ENCODE peak calls at places on chromosomes 3 and 15, in ten cellular contexts. F is endodermal cell, X is psoas muscle, H is activated B cell treated with CpG ODN at 0.5 μM for 24 hours, P is right lobe of liver, C is sigmoid colon, A is upper lobe of right lung, K is B cell, Q is bronchial epithelial cell, S is cardiac fibroblast. E is an unnamed sample.

GRCh38 chr3:5974637-5975322 is 787.3 kb downstream of the EDEM1 start:
- DNase-seq in A (no peak), X (no peak), F (no peak), H (no peak), Q (no peak), S (no peak), C (no peak), K (no peak), P (no peak), E (no peak)

GRCh38 chr15:51649659-51650521 is 27.3 kb upstream of the DMXL2 start:
- DNase-seq in H (no peak), C (no peak), S (peak; percentile 87), Q (peak; percentile 77), P (no peak), K (peak; percentile 67), A (no peak), F (peak; percentile 53), X (no peak), E (peak; percentile 84)

GRCh38 chr15:78000089-78000926 is 77.2 kb downstream of the TBC1D2B start:
- DNase-seq in H (peak; percentile 60), K (peak; percentile 74), S (peak; percentile 45), Q (peak; percentile 73), C (peak; percentile 88), F (peak; percentile 98), A (peak; percentile 93), P (peak; percentile 96), X (peak; percentile 74), E (peak; percentile 88)

GRCh38 chr3:33441322-33441976 is 1.2 kb upstream of the UBP1 start:
- DNase-seq in P (peak; percentile 46), S (no peak), H (no peak), F (no peak), C (no peak), A (no peak), Q (peak; percentile 38), K (no peak), X (no peak), E (peak; percentile 13)

GRCh38 chr3:23548706-23549105 is 257.0 kb upstream of the UBE2E1 start:
- DNase-seq in Q (peak; percentile 40), F (no peak), X (no peak), P (no peak), A (no peak), H (no peak), S (peak; percentile 9), K (no peak), C (no peak), E (peak; percentile 49)

GRCh38 chr3:152267319-152267689 is 1.4 kb upstream of the MBNL1 start:
- DNase-seq in F (no peak), K (no peak), Q (peak; percentile 28), A (no peak), P (no peak), X (no peak), C (no peak), S (no peak), H (no peak), E (no peak)

GRCh38 chr3:54443572-54444161 is 321.3 kb downstream of the CACNA2D3 start:
- DNase-seq in X (no peak), S (no peak), H (no peak), K (no peak), P (no peak), Q (no peak), C (no peak), A (no peak), F (no peak), E (no peak)

GRCh38 chr3:15161113-15161512 is 44.9 kb upstream of the CAPN7 start:
- DNase-seq in X (no peak), S (no peak), H (no peak), A (no peak), K (no peak), C (no peak), F (no peak), Q (no peak), P (no peak), E (no peak)

GRCh38 chr3:49607105-49607591 is 52.9 kb downstream of the BSN start:
- DNase-seq in C (peak; percentile 37), F (peak; percentile 23), A (peak; percentile 36), P (no peak), X (no peak), H (no peak), Q (peak; percentile 70), S (no peak), K (no peak), E (peak; percentile 71)

GRCh38 chr3:183185696-183186095 is 23.2 kb upstream of the LAMP3 start:
- DNase-seq in F (no peak), A (no peak), H (no peak), Q (peak; percentile 52), S (peak; percentile 83), K (no peak), C (no peak), P (no peak), X (no peak), E (peak; percentile 60)

GRCh38 chr3:57077630-57078365 is 17.3 kb downstream of the SPATA12 start:
- DNase-seq in H (no peak), X (no peak), Q (no peak), K (no peak), S (no peak), F (no peak), A (no peak), C (no peak), P (no peak), E (no peak)

GRCh38 chr3:69009559-69010410 is 3.7 kb downstream of the EOGT start:
- DNase-seq in S (peak; percentile 87), X (no peak), K (no peak), F (peak; percentile 85), P (no peak), Q (no peak), C (no peak), A (no peak), H (no peak), E (peak; percentile 59)

GRCh38 chr15:41982133-41982930 is 10.0 kb upstream of the EHD4 start:
- DNase-seq in X (no peak), F (peak; percentile 36), S (no peak), P (peak; percentile 33), H (no peak), C (peak; percentile 42), K (no peak), Q (no peak), A (no peak), E (no peak)

GRCh38 chr3:183203670-183204069 is 41.1 kb upstream of the LAMP3 start:
- DNase-seq in H (no peak), S (no peak), A (no peak), F (no peak), K (no peak), Q (no peak), X (no peak), C (no peak), P (no peak), E (no peak)

GRCh38 chr3:5426094-5426883 is 238.8 kb downstream of the EDEM1 start:
- DNase-seq in X (peak; percentile 75), P (peak; percentile 78), C (peak; percentile 77), K (peak; percentile 65), Q (peak; percentile 54), S (peak; percentile 62), F (peak; percentile 98), H (peak; percentile 44), A (peak; percentile 88), E (peak; percentile 77)

DNA sequence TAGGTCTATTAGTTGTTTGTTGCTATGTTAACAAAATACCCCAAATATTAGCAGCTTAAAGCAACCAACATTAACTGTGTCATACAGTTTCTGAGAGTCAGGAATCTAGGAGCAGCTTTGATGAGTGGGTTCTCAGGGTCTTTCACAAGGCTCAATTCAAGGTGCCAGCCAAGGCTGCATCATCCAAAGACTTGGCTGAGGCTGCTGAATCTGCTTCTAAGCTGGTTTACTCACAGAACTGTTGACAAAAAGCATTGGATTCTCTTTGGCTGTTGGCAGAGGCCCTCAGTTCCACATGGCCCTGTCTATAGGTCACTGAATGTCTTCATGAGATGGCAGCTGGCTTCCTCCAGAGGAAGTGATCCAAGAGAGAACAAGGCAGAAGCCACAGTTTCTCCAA is 40.3 kb upstream of the TSC22D2 start:
- DNase-seq in F (no peak), X (no peak), A (no peak), K (no peak), C (no peak), S (peak; percentile 40), Q (no peak), P (no peak), H (no peak), E (no peak)
- TF ChIP-seq CTCF in F (no peak), X (no peak), A (no peak), K (no peak), C (no peak), S (no peak), Q (no peak), P (no peak), H (no peak), E (no peak)

GRCh38 chr15:75659141-75659771 is 11.5 kb downstream of the SNX33 start:
- DNase-seq in K (no peak), S (no peak), X (peak; percentile 23), H (no peak), P (no peak), Q (no peak), F (no peak), A (no peak), C (no peak), E (no peak)

GRCh38 chr15:75659928-75660645 is 12.4 kb downstream of the SNX33 start:
- DNase-seq in S (no peak), H (no peak), X (peak; percentile 2), Q (peak; percentile 34), K (no peak), F (no peak), P (no peak), C (no peak), A (no peak), E (no peak)

GRCh38 chr15:75662823-75663519 is 15.3 kb downstream of the SNX33 start:
- DNase-seq in P (no peak), A (no peak), H (no peak), Q (no peak), F (no peak), C (no peak), S (no peak), X (no peak), K (no peak), E (no peak)

GRCh38 chr15:75661779-75662140 is 14.0 kb downstream of the SNX33 start:
- DNase-seq in S (no peak), H (no peak), C (no peak), K (no peak), A (no peak), X (no peak), F (no peak), P (no peak), Q (no peak), E (no peak)

GRCh38 chr15:75661041-75661778 is 13.5 kb downstream of the SNX33 start:
- DNase-seq in A (peak; percentile 94), C (peak; percentile 97), X (peak; percentile 88), S (peak; percentile 91), H (no peak), K (no peak), P (peak; percentile 83), F (peak; percentile 89), Q (peak; percentile 90), E (peak; percentile 99)
- TF ChIP-seq CTCF in A (no peak), C (no peak), X (no peak), S (no peak), H (no peak), K (no peak), P (no peak), F (no peak), Q (no peak), E (no peak)

GRCh38 chr3:115169808-115170207 is 22.7 kb upstream of the ZBTB20 start:
- DNase-seq in A (no peak), K (no peak), P (no peak), H (no peak), S (peak; percentile 18), Q (peak; percentile 10), F (no peak), C (no peak), X (no peak), E (no peak)
- TF ChIP-seq CTCF in A (peak; percentile 43), K (peak; percentile 69), P (peak; percentile 36), H (no peak), S (peak; percentile 15), Q (no peak), F (peak; percentile 24), C (peak; percentile 28), X (peak; percentile 52), E (no peak)

GRCh38 chr3:45321607-45322391 is 66.6 kb upstream of the LARS2 start:
- DNase-seq in C (no peak), A (no peak), F (peak; percentile 65), K (no peak), P (no peak), S (no peak), X (no peak), Q (peak; percentile 4), H (no peak), E (peak; percentile 24)
- TF ChIP-seq CTCF in C (no peak), A (no peak), F (peak; percentile 24), K (no peak), P (no peak), S (no peak), X (no peak), Q (no peak), H (no peak), E (no peak)

E was measured in epithelial cell of esophagus.